ENCODE peak calls at places on chromosomes 12 and 14, in six cellular contexts. One of them, this sample, is unnamed.

GRCh38 chr12:109981311-109981710 is 14.9 kb downstream of the GIT2 start:
- DNase-seq in nucleus accumbens: no peak
- DNase-seq in activated naive CD4-positive, alpha-beta T cell treated with Interleukin-2 at 50 U/mL for 16 hours: peak; percentile 72
- DNase-seq in ACHN: no peak
- DNase-seq in Right ventricle myocardium inferior: no peak
- DNase-seq in cardiac muscle cell: no peak
- DNase-seq in this sample: no peak

GRCh38 chr12:45730842-45731336 is 1.4 kb downstream of the ARID2 start:
- DNase-seq in Right ventricle myocardium inferior: no peak
- DNase-seq in ACHN: peak; percentile 48
- DNase-seq in cardiac muscle cell: peak; percentile 47
- DNase-seq in activated naive CD4-positive, alpha-beta T cell treated with Interleukin-2 at 50 U/mL for 16 hours: no peak
- DNase-seq in nucleus accumbens: no peak
- DNase-seq in this sample: peak; percentile 59

GRCh38 chr12:56206373-56207166 is 15.2 kb downstream of the RNF41 start:
- DNase-seq in Right ventricle myocardium inferior: no peak
- DNase-seq in cardiac muscle cell: peak; percentile 67
- DNase-seq in nucleus accumbens: peak; percentile 5
- DNase-seq in activated naive CD4-positive, alpha-beta T cell treated with Interleukin-2 at 50 U/mL for 16 hours: peak; percentile 31
- DNase-seq in ACHN: peak; percentile 79
- DNase-seq in this sample: peak; percentile 62

GRCh38 chr14:95490727-95491451 is 25.6 kb downstream of the SYNE3 start:
- DNase-seq in ACHN: no peak
- DNase-seq in activated naive CD4-positive, alpha-beta T cell treated with Interleukin-2 at 50 U/mL for 16 hours: no peak
- DNase-seq in Right ventricle myocardium inferior: no peak
- DNase-seq in cardiac muscle cell: no peak
- DNase-seq in nucleus accumbens: no peak
- DNase-seq in this sample: no peak

GRCh38 chr12:125954362-125954761 is 889.1 kb downstream of the AACS start:
- DNase-seq in nucleus accumbens: no peak
- DNase-seq in cardiac muscle cell: no peak
- DNase-seq in activated naive CD4-positive, alpha-beta T cell treated with Interleukin-2 at 50 U/mL for 16 hours: no peak
- DNase-seq in Right ventricle myocardium inferior: no peak
- DNase-seq in ACHN: no peak
- DNase-seq in this sample: no peak

GRCh38 chr12:124633954-124634352 is 66.5 kb upstream of the NCOR2 start:
- DNase-seq in Right ventricle myocardium inferior: peak; percentile 17
- DNase-seq in nucleus accumbens: no peak
- DNase-seq in activated naive CD4-positive, alpha-beta T cell treated with Interleukin-2 at 50 U/mL for 16 hours: no peak
- DNase-seq in cardiac muscle cell: no peak
- DNase-seq in ACHN: no peak
- DNase-seq in this sample: no peak

GRCh38 chr12:42326466-42327226 is 679 bp downstream of the PPHLN1 start:
- DNase-seq in cardiac muscle cell: peak; percentile 12
- DNase-seq in Right ventricle myocardium inferior: no peak
- DNase-seq in nucleus accumbens: no peak
- DNase-seq in activated naive CD4-positive, alpha-beta T cell treated with Interleukin-2 at 50 U/mL for 16 hours: peak; percentile 12
- DNase-seq in ACHN: peak; percentile 68
- DNase-seq in this sample: peak; percentile 28

GRCh38 chr12:43711348-43711747 is 47.2 kb downstream of the PUS7L start:
- DNase-seq in ACHN: no peak
- DNase-seq in Right ventricle myocardium inferior: no peak
- DNase-seq in cardiac muscle cell: no peak
- DNase-seq in activated naive CD4-positive, alpha-beta T cell treated with Interleukin-2 at 50 U/mL for 16 hours: no peak
- DNase-seq in nucleus accumbens: no peak
- DNase-seq in this sample: no peak